ENCODE peak calls at places on chromosome 19, in six cellular contexts. Y is osteoblast, O is AG10803, P is AG04450, W is adrenal gland, J is HL-60. Z is an unnamed sample.

GRCh38 chr19:11737964-11738745 is 591 bp downstream of the ZNF823 start:
- DNase-seq in P (no peak), O (peak; percentile 14), J (no peak), W (peak; percentile 57), Y (no peak), Z (no peak)

GRCh38 chr19:13153627-13154240 is 3.5 kb downstream of the IER2 start:
- DNase-seq in P (no peak), Y (peak; percentile 83), J (no peak), O (peak; percentile 49), W (peak; percentile 45), Z (no peak)

GRCh38 chr19:16429066-16429758 is 42.6 kb downstream of the EPS15L1 start:
- DNase-seq in Y (peak; percentile 48), P (no peak), J (no peak), W (peak; percentile 72), O (no peak), Z (no peak)

GRCh38 chr19:15372891-15373301 is 6.7 kb downstream of the AKAP8 start:
- DNase-seq in P (no peak), Y (peak; percentile 65), J (no peak), O (no peak), W (no peak), Z (no peak)

GRCh38 chr19:50912727-50913716 is 1.8 kb upstream of the KLK4 start:
- DNase-seq in Y (peak; percentile 78), J (no peak), W (peak; percentile 21), O (no peak), P (no peak), Z (no peak)

GRCh38 chr19:12668937-12669271 is 2.3 kb downstream of the WDR83 start:
- DNase-seq in W (peak; percentile 77), Y (peak; percentile 95), O (peak; percentile 64), P (peak; percentile 20), J (peak; percentile 63), Z (no peak)

GRCh38 chr19:43622070-43622469 is 2.6 kb upstream of the ZNF428 start:
- DNase-seq in O (no peak), Y (peak; percentile 21), P (no peak), W (no peak), J (no peak), Z (no peak)

GRCh38 chr19:43446746-43447489 is 18.5 kb downstream of the LYPD3 start:
- DNase-seq in O (peak; percentile 68), Y (peak; percentile 95), J (no peak), W (peak; percentile 69), P (no peak), Z (peak; percentile 27)

GRCh38 chr19:40420451-40420765 is 5.4 kb downstream of the SERTAD1 start:
- DNase-seq in O (no peak), J (no peak), P (no peak), W (no peak), Y (no peak), Z (no peak)

GRCh38 chr19:18415177-18415867 is 3.9 kb upstream of the SSBP4 start:
- DNase-seq in Y (peak; percentile 94), P (no peak), J (peak; percentile 96), O (peak; percentile 88), W (peak; percentile 64), Z (no peak)

GRCh38 chr19:4144666-4145261 is 8.7 kb upstream of the CREB3L3 start:
- DNase-seq in P (no peak), Y (peak; percentile 80), J (no peak), W (peak; percentile 89), O (peak; percentile 50), Z (no peak)

GRCh38 chr19:19606021-19606420 is 12.5 kb downstream of the PBX4 start:
- DNase-seq in O (no peak), Y (peak; percentile 64), J (no peak), W (no peak), P (no peak), Z (no peak)

GRCh38 chr19:54114340-54114826 is 1.1 kb downstream of the TFPT start:
- DNase-seq in O (peak; percentile 35), W (peak; percentile 47), Y (peak; percentile 94), P (no peak), J (peak; percentile 58), Z (no peak)

GRCh38 chr19:31214086-31214485 is 135.2 kb downstream of the TSHZ3 start:
- DNase-seq in O (peak; percentile 100), Y (peak; percentile 95), W (peak; percentile 52), J (peak; percentile 90), P (peak; percentile 98), Z (no peak)

GRCh38 chr19:49809155-49809986 is 3.7 kb downstream of the FUZ start:
- DNase-seq in O (peak; percentile 36), P (no peak), W (peak; percentile 82), J (no peak), Y (peak; percentile 93), Z (no peak)

GRCh38 chr19:16607819-16608218 is 20.2 kb downstream of the MED26 start:
- DNase-seq in Y (no peak), P (no peak), O (no peak), W (no peak), J (no peak), Z (no peak)

GRCh38 chr19:57914517-57914916 is 1.9 kb downstream of the ZNF417 start:
- DNase-seq in Y (no peak), O (no peak), W (no peak), P (no peak), J (no peak), Z (no peak)

GRCh38 chr19:19171821-19172532 is 1.9 kb upstream of the MEF2B start:
- DNase-seq in W (no peak), Y (peak; percentile 96), J (no peak), P (peak; percentile 61), O (peak; percentile 56), Z (no peak)

GRCh38 chr19:50794778-50795664 is 4.8 kb downstream of the ACP4 start:
- DNase-seq in P (no peak), W (no peak), Y (peak; percentile 84), O (no peak), J (peak; percentile 65), Z (no peak)

GRCh38 chr19:11422163-11423068 is 3.3 kb upstream of the RGL3 start:
- DNase-seq in W (peak; percentile 79), Y (peak; percentile 92), O (peak; percentile 37), P (no peak), J (peak; percentile 69), Z (peak; percentile 50)

GRCh38 chr19:17902701-17903100 is 30.1 kb upstream of the CCDC124 start:
- DNase-seq in O (peak; percentile 85), P (peak; percentile 13), W (no peak), J (no peak), Y (peak; percentile 32), Z (no peak)

GRCh38 chr19:40921005-40921897 is 39.2 kb upstream of the CYP2A7 start:
- DNase-seq in Y (no peak), O (no peak), W (no peak), P (no peak), J (no peak), Z (no peak)

GRCh38 chr19:11418518-11419506 is at the start of gene RGL3:
- DNase-seq in W (peak; percentile 60), J (no peak), P (no peak), Y (peak; percentile 87), O (no peak), Z (no peak)

GRCh38 chr19:13089857-13090507 is 12.7 kb downstream of the LYL1 start:
- DNase-seq in W (no peak), O (no peak), J (no peak), P (no peak), Y (no peak), Z (no peak)

GRCh38 chr19:58372311-58373133 is 8.3 kb downstream of the ZNF837 start:
- DNase-seq in P (no peak), J (no peak), O (no peak), Y (peak; percentile 66), W (no peak), Z (no peak)

GRCh38 chr19:55549500-55550320 is 4.4 kb upstream of the SBK3 start:
- DNase-seq in P (peak; percentile 62), O (peak; percentile 93), J (no peak), W (no peak), Y (peak; percentile 97), Z (no peak)
- TF ChIP-seq CTCF in P (no peak), O (no peak), J (no peak), W (no peak), Y (peak; percentile 8), Z (no peak)

GRCh38 chr19:48720613-48721296 is 1.2 kb upstream of the MAMSTR start:
- DNase-seq in Y (peak; percentile 100), P (peak; percentile 98), J (peak; percentile 64), O (peak; percentile 99), W (peak; percentile 100), Z (peak; percentile 95)

GRCh38 chr19:48718711-48719231 is 754 bp downstream of the MAMSTR start:
- DNase-seq in W (peak; percentile 60), P (no peak), O (no peak), Y (peak; percentile 68), J (no peak), Z (no peak)

GRCh38 chr19:48722196-48722708 is 2.7 kb upstream of the MAMSTR start:
- DNase-seq in W (no peak), Y (peak; percentile 31), J (no peak), O (no peak), P (no peak), Z (no peak)

GRCh38 chr19:48719263-48720171 is at the start of gene MAMSTR:
- DNase-seq in P (no peak), W (peak; percentile 78), J (no peak), O (no peak), Y (peak; percentile 76), Z (no peak)

GRCh38 chr19:48720251-48720612 is 707 bp upstream of the MAMSTR start:
- DNase-seq in O (no peak), Y (no peak), W (peak; percentile 78), P (no peak), J (no peak), Z (no peak)
- H3K4me3 ChIP-seq in O (peak overlapping the region; percentile 2), Y (peak overlapping the region; percentile 75), W (peak overlapping the region; percentile 65), P (peak overlapping the region; percentile 44), J (no peak overlapping the region), Z (peak overlapping the region; percentile 61)

DNA sequence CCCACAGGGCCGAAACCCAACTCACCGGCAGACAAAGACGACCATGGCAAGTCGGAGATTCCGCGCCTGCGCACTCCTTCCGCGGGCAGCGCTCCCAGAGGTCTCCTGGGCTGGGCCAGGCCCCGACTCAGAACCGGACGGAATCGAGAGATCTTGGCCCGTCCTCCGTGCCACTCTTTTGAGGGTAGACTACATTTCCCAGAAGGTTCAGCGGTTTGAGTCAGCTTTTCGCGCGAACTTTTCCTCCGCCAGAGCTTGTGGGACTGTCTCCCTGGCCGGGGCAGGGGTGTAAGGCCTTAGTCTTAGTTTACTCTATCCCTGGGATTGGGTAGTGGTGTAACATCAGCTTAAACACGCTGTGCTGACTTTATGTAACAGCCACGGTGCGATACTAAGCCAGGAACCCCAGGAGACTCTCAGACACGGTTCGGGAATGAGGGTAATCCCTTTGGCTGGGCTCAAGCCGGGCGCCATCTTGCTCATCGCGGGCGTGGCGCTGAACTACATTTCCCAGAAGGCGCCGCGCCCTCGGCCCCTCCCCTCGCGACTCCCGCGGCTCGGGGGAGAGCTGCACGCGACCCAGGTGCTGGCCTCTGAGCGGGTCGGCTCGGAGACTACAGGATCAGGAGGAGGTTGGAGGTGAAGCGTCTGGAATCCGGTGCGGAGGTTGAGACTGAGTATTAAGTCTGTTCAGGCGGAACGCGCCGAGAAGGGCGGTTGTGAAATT is at the start of gene ZNF260:
- DNase-seq in Y (peak; percentile 95), J (peak; percentile 94), O (peak; percentile 97), P (peak; percentile 93), W (peak; percentile 98), Z (peak; percentile 93)
- TF ChIP-seq CTCF in Y (no peak), J (no peak), O (no peak), P (no peak), W (peak; percentile 7), Z (peak; percentile 1)

GRCh38 chr19:42030605-42031004 is 36.6 kb upstream of the ATP1A3 start:
- DNase-seq in J (no peak), O (no peak), P (no peak), Y (no peak), W (no peak), Z (no peak)
- H3K4me3 ChIP-seq in J (no peak overlapping the region), O (no peak overlapping the region), P (no peak overlapping the region), Y (no peak overlapping the region), W (no peak overlapping the region), Z (no peak overlapping the region)